ENCODE peak calls at places on chromosomes 6 and 20, in ten cellular contexts. One of them, this sample, is unnamed.

GRCh38 chr6:6751615-6752014 is 163.1 kb downstream of the LY86 start:
- DNase-seq in CD4-positive, CD25-positive, alpha-beta regulatory T cell: no peak
- DNase-seq in fibroblast of lung: no peak
- DNase-seq in AG08396: no peak
- DNase-seq in uterus: no peak
- DNase-seq in AG10803: no peak
- DNase-seq in NCI-H1092 treated with DMSO at 0.1 percent for 48 hours: no peak
- DNase-seq in AG08395: peak; percentile 25
- DNase-seq in astrocyte of the hippocampus: no peak
- DNase-seq in D341Med: no peak
- DNase-seq in this sample: no peak

GRCh38 chr20:21661488-21662055 is 43.9 kb upstream of the PAX1 start:
- DNase-seq in CD4-positive, CD25-positive, alpha-beta regulatory T cell: no peak
- DNase-seq in fibroblast of lung: no peak
- DNase-seq in AG08396: no peak
- DNase-seq in uterus: no peak
- DNase-seq in AG10803: no peak
- DNase-seq in NCI-H1092 treated with DMSO at 0.1 percent for 48 hours: no peak
- DNase-seq in AG08395: no peak
- DNase-seq in astrocyte of the hippocampus: no peak
- DNase-seq in D341Med: no peak
- DNase-seq in this sample: no peak

GRCh38 chr6:108846628-108847027 is 1.6 kb upstream of the ARMC2 start:
- DNase-seq in CD4-positive, CD25-positive, alpha-beta regulatory T cell: no peak
- DNase-seq in fibroblast of lung: no peak
- DNase-seq in AG08396: no peak
- DNase-seq in uterus: no peak
- DNase-seq in AG10803: no peak
- DNase-seq in NCI-H1092 treated with DMSO at 0.1 percent for 48 hours: no peak
- DNase-seq in AG08395: no peak
- DNase-seq in astrocyte of the hippocampus: no peak
- DNase-seq in D341Med: peak; percentile 66
- DNase-seq in this sample: no peak

GRCh38 chr20:19770375-19770774 is 12.3 kb downstream of the RIN2 start:
- DNase-seq in CD4-positive, CD25-positive, alpha-beta regulatory T cell: no peak
- DNase-seq in fibroblast of lung: no peak
- DNase-seq in AG08396: no peak
- DNase-seq in uterus: no peak
- DNase-seq in AG10803: no peak
- DNase-seq in NCI-H1092 treated with DMSO at 0.1 percent for 48 hours: no peak
- DNase-seq in AG08395: no peak
- DNase-seq in astrocyte of the hippocampus: no peak
- DNase-seq in D341Med: no peak
- DNase-seq in this sample: no peak

GRCh38 chr6:30483677-30484279 is 5.5 kb upstream of the HLA-E start:
- DNase-seq in CD4-positive, CD25-positive, alpha-beta regulatory T cell: no peak
- DNase-seq in fibroblast of lung: peak; percentile 80
- DNase-seq in AG08396: peak; percentile 65
- DNase-seq in uterus: no peak
- DNase-seq in AG10803: peak; percentile 70
- DNase-seq in NCI-H1092 treated with DMSO at 0.1 percent for 48 hours: peak; percentile 6
- DNase-seq in AG08395: peak; percentile 59
- DNase-seq in astrocyte of the hippocampus: peak; percentile 74
- DNase-seq in D341Med: no peak
- DNase-seq in this sample: peak; percentile 61

GRCh38 chr20:23340524-23340923 is 10.1 kb upstream of the NXT1 start:
- DNase-seq in CD4-positive, CD25-positive, alpha-beta regulatory T cell: no peak
- DNase-seq in fibroblast of lung: peak; percentile 83
- DNase-seq in AG08396: peak; percentile 56
- DNase-seq in uterus: peak; percentile 37
- DNase-seq in AG10803: peak; percentile 73
- DNase-seq in NCI-H1092 treated with DMSO at 0.1 percent for 48 hours: peak; percentile 49
- DNase-seq in AG08395: peak; percentile 75
- DNase-seq in astrocyte of the hippocampus: peak; percentile 69
- DNase-seq in D341Med: peak; percentile 70
- DNase-seq in this sample: peak; percentile 65

GRCh38 chr6:97885844-97886243 is 602.8 kb upstream of the MMS22L start:
- DNase-seq in CD4-positive, CD25-positive, alpha-beta regulatory T cell: no peak
- DNase-seq in fibroblast of lung: no peak
- DNase-seq in AG08396: no peak
- DNase-seq in uterus: no peak
- DNase-seq in AG10803: no peak
- DNase-seq in NCI-H1092 treated with DMSO at 0.1 percent for 48 hours: no peak
- DNase-seq in AG08395: no peak
- DNase-seq in astrocyte of the hippocampus: no peak
- DNase-seq in D341Med: no peak
- DNase-seq in this sample: no peak

GRCh38 chr6:130993292-130993765 is 69.7 kb downstream of the EPB41L2 start:
- DNase-seq in CD4-positive, CD25-positive, alpha-beta regulatory T cell: no peak
- DNase-seq in fibroblast of lung: no peak
- DNase-seq in AG08396: no peak
- DNase-seq in uterus: no peak
- DNase-seq in AG10803: no peak
- DNase-seq in NCI-H1092 treated with DMSO at 0.1 percent for 48 hours: no peak
- DNase-seq in AG08395: no peak
- DNase-seq in astrocyte of the hippocampus: no peak
- DNase-seq in D341Med: no peak
- DNase-seq in this sample: no peak

GRCh38 chr6:54970337-54970736 is 123.8 kb downstream of the FAM83B start:
- DNase-seq in CD4-positive, CD25-positive, alpha-beta regulatory T cell: no peak
- DNase-seq in fibroblast of lung: no peak
- DNase-seq in AG08396: peak; percentile 26
- DNase-seq in uterus: no peak
- DNase-seq in AG10803: no peak
- DNase-seq in NCI-H1092 treated with DMSO at 0.1 percent for 48 hours: no peak
- DNase-seq in AG08395: no peak
- DNase-seq in astrocyte of the hippocampus: no peak
- DNase-seq in D341Med: no peak
- DNase-seq in this sample: no peak

GRCh38 chr6:42378125-42378524 is 73.6 kb downstream of the TRERF1 start:
- DNase-seq in CD4-positive, CD25-positive, alpha-beta regulatory T cell: no peak
- DNase-seq in fibroblast of lung: no peak
- DNase-seq in AG08396: no peak
- DNase-seq in uterus: no peak
- DNase-seq in AG10803: no peak
- DNase-seq in NCI-H1092 treated with DMSO at 0.1 percent for 48 hours: no peak
- DNase-seq in AG08395: no peak
- DNase-seq in astrocyte of the hippocampus: no peak
- DNase-seq in D341Med: no peak
- DNase-seq in this sample: no peak

GRCh38 chr20:3876676-3877075 is 12.5 kb upstream of the PANK2 start:
- DNase-seq in CD4-positive, CD25-positive, alpha-beta regulatory T cell: no peak
- DNase-seq in fibroblast of lung: peak; percentile 29
- DNase-seq in AG08396: no peak
- DNase-seq in uterus: no peak
- DNase-seq in AG10803: no peak
- DNase-seq in NCI-H1092 treated with DMSO at 0.1 percent for 48 hours: no peak
- DNase-seq in AG08395: no peak
- DNase-seq in astrocyte of the hippocampus: no peak
- DNase-seq in D341Med: no peak
- DNase-seq in this sample: no peak

GRCh38 chr6:130560231-130560630 is 194.4 kb downstream of the TMEM200A start:
- DNase-seq in CD4-positive, CD25-positive, alpha-beta regulatory T cell: no peak
- DNase-seq in fibroblast of lung: no peak
- DNase-seq in AG08396: peak; percentile 21
- DNase-seq in uterus: no peak
- DNase-seq in AG10803: peak; percentile 5
- DNase-seq in NCI-H1092 treated with DMSO at 0.1 percent for 48 hours: no peak
- DNase-seq in AG08395: peak; percentile 8
- DNase-seq in astrocyte of the hippocampus: peak; percentile 15
- DNase-seq in D341Med: no peak
- DNase-seq in this sample: no peak

GRCh38 chr20:43420192-43420591 is 37.5 kb upstream of the SRSF6 start:
- DNase-seq in CD4-positive, CD25-positive, alpha-beta regulatory T cell: no peak
- DNase-seq in fibroblast of lung: no peak
- DNase-seq in AG08396: no peak
- DNase-seq in uterus: no peak
- DNase-seq in AG10803: no peak
- DNase-seq in NCI-H1092 treated with DMSO at 0.1 percent for 48 hours: no peak
- DNase-seq in AG08395: no peak
- DNase-seq in astrocyte of the hippocampus: no peak
- DNase-seq in D341Med: no peak
- DNase-seq in this sample: no peak

GRCh38 chr6:121849477-121849876 is 414.0 kb downstream of the GJA1 start:
- DNase-seq in CD4-positive, CD25-positive, alpha-beta regulatory T cell: no peak
- DNase-seq in fibroblast of lung: peak; percentile 84
- DNase-seq in AG08396: peak; percentile 71
- DNase-seq in uterus: peak; percentile 42
- DNase-seq in AG10803: peak; percentile 62
- DNase-seq in NCI-H1092 treated with DMSO at 0.1 percent for 48 hours: no peak
- DNase-seq in AG08395: peak; percentile 82
- DNase-seq in astrocyte of the hippocampus: peak; percentile 86
- DNase-seq in D341Med: peak; percentile 72
- DNase-seq in this sample: peak; percentile 71

GRCh38 chr20:17620371-17621228 is 50.7 kb downstream of the DSTN start:
- DNase-seq in CD4-positive, CD25-positive, alpha-beta regulatory T cell: no peak
- DNase-seq in fibroblast of lung: no peak
- DNase-seq in AG08396: no peak
- DNase-seq in uterus: no peak
- DNase-seq in AG10803: no peak
- DNase-seq in NCI-H1092 treated with DMSO at 0.1 percent for 48 hours: no peak
- DNase-seq in AG08395: no peak
- DNase-seq in astrocyte of the hippocampus: no peak
- DNase-seq in D341Med: no peak
- DNase-seq in this sample: no peak

GRCh38 chr20:25867776-25868649 is 171.4 kb upstream of the ZNF337 start:
- DNase-seq in CD4-positive, CD25-positive, alpha-beta regulatory T cell: peak; percentile 53
- DNase-seq in fibroblast of lung: peak; percentile 43
- DNase-seq in AG08396: peak; percentile 83
- DNase-seq in uterus: peak; percentile 74
- DNase-seq in AG10803: peak; percentile 64
- DNase-seq in NCI-H1092 treated with DMSO at 0.1 percent for 48 hours: peak; percentile 54
- DNase-seq in AG08395: peak; percentile 78
- DNase-seq in astrocyte of the hippocampus: peak; percentile 86
- DNase-seq in D341Med: no peak
- DNase-seq in this sample: peak; percentile 31

GRCh38 chr6:31065556-31065955 is 46.8 kb downstream of the C6orf15 start:
- DNase-seq in CD4-positive, CD25-positive, alpha-beta regulatory T cell: no peak
- DNase-seq in fibroblast of lung: peak; percentile 33
- DNase-seq in AG08396: no peak
- DNase-seq in uterus: no peak
- DNase-seq in AG10803: peak; percentile 53
- DNase-seq in NCI-H1092 treated with DMSO at 0.1 percent for 48 hours: no peak
- DNase-seq in AG08395: peak; percentile 12
- DNase-seq in astrocyte of the hippocampus: peak; percentile 82
- DNase-seq in D341Med: no peak
- DNase-seq in this sample: no peak

GRCh38 chr6:150910561-150910960 is 45.1 kb downstream of the MTHFD1L start:
- DNase-seq in CD4-positive, CD25-positive, alpha-beta regulatory T cell: no peak
- DNase-seq in fibroblast of lung: no peak
- DNase-seq in AG08396: no peak
- DNase-seq in uterus: no peak
- DNase-seq in AG10803: no peak
- DNase-seq in NCI-H1092 treated with DMSO at 0.1 percent for 48 hours: no peak
- DNase-seq in AG08395: no peak
- DNase-seq in astrocyte of the hippocampus: no peak
- DNase-seq in D341Med: no peak
- DNase-seq in this sample: no peak

GRCh38 chr6:111731404-111732195 is 125.9 kb upstream of the TRAF3IP2 start:
- DNase-seq in CD4-positive, CD25-positive, alpha-beta regulatory T cell: no peak
- DNase-seq in fibroblast of lung: no peak
- DNase-seq in AG08396: no peak
- DNase-seq in uterus: no peak
- DNase-seq in AG10803: no peak
- DNase-seq in NCI-H1092 treated with DMSO at 0.1 percent for 48 hours: no peak
- DNase-seq in AG08395: no peak
- DNase-seq in astrocyte of the hippocampus: peak; percentile 55
- DNase-seq in D341Med: no peak
- DNase-seq in this sample: no peak

GRCh38 chr6:126947070-126947469 is 171.4 kb upstream of the RSPO3 start:
- DNase-seq in CD4-positive, CD25-positive, alpha-beta regulatory T cell: no peak
- DNase-seq in fibroblast of lung: peak; percentile 44
- DNase-seq in AG08396: peak; percentile 7
- DNase-seq in uterus: peak; percentile 56
- DNase-seq in AG10803: peak; percentile 8
- DNase-seq in NCI-H1092 treated with DMSO at 0.1 percent for 48 hours: no peak
- DNase-seq in AG08395: peak; percentile 32
- DNase-seq in astrocyte of the hippocampus: no peak
- DNase-seq in D341Med: no peak
- DNase-seq in this sample: no peak